ENCODE peak calls at places on chromosomes 12 and 14, in six cellular contexts. One of them, this sample, is unnamed.

GRCh38 chr12:32983968-32984367 is 87.4 kb upstream of the PKP2 start:
- DNase-seq in H54: no peak
- DNase-seq in transverse colon: no peak
- DNase-seq in adrenal gland: no peak
- DNase-seq in body of pancreas: no peak
- DNase-seq in NB4: peak
- DNase-seq in this sample: no peak

GRCh38 chr14:103361868-103362267 is 23.3 kb upstream of the MARK3 start:
- DNase-seq in NB4: peak
- DNase-seq in body of pancreas: no peak
- DNase-seq in adrenal gland: peak
- DNase-seq in H54: no peak
- DNase-seq in transverse colon: no peak
- DNase-seq in this sample: no peak

GRCh38 chr14:100666851-100667250 is 59.8 kb upstream of the DLK1 start:
- DNase-seq in H54: no peak
- DNase-seq in adrenal gland: no peak
- DNase-seq in transverse colon: no peak
- DNase-seq in body of pancreas: no peak
- DNase-seq in NB4: no peak
- DNase-seq in this sample: no peak

GRCh38 chr12:117100851-117101673 is 1.8 kb upstream of the TESC start:
- DNase-seq in adrenal gland: no peak
- DNase-seq in body of pancreas: peak
- DNase-seq in transverse colon: no peak
- DNase-seq in H54: no peak
- DNase-seq in NB4: peak
- DNase-seq in this sample: no peak

GRCh38 chr12:29073631-29074239 is 75.3 kb upstream of the FAR2 start:
- DNase-seq in NB4: peak
- DNase-seq in body of pancreas: no peak
- DNase-seq in adrenal gland: no peak
- DNase-seq in transverse colon: no peak
- DNase-seq in H54: no peak
- DNase-seq in this sample: no peak

GRCh38 chr14:33711761-33712160 is 239.1 kb downstream of the EGLN3 start:
- DNase-seq in adrenal gland: no peak
- DNase-seq in transverse colon: no peak
- DNase-seq in H54: no peak
- DNase-seq in NB4: no peak
- DNase-seq in body of pancreas: no peak
- DNase-seq in this sample: no peak

GRCh38 chr14:101082036-101082435 is 178.5 kb upstream of the RTL1 start:
- DNase-seq in H54: no peak
- DNase-seq in adrenal gland: no peak
- DNase-seq in body of pancreas: no peak
- DNase-seq in transverse colon: no peak
- DNase-seq in NB4: no peak
- DNase-seq in this sample: no peak

GRCh38 chr12:53595212-53595611 is 31.0 kb downstream of the ATF7 start:
- DNase-seq in NB4: no peak
- DNase-seq in adrenal gland: no peak
- DNase-seq in transverse colon: no peak
- DNase-seq in H54: no peak
- DNase-seq in body of pancreas: no peak
- DNase-seq in this sample: no peak

GRCh38 chr14:105925615-105926414 is 399.4 kb downstream of the TMEM121 start:
- DNase-seq in adrenal gland: no peak
- DNase-seq in body of pancreas: no peak
- DNase-seq in NB4: no peak
- DNase-seq in transverse colon: no peak
- DNase-seq in H54: no peak
- DNase-seq in this sample: no peak

GRCh38 chr14:105171004-105171673 is 2.6 kb upstream of the JAG2 start:
- DNase-seq in adrenal gland: no peak
- DNase-seq in NB4: no peak
- DNase-seq in H54: no peak
- DNase-seq in body of pancreas: peak
- DNase-seq in transverse colon: no peak
- DNase-seq in this sample: no peak

GRCh38 chr14:37122288-37122687 is 50.1 kb downstream of the SLC25A21 start:
- DNase-seq in adrenal gland: no peak
- DNase-seq in NB4: peak
- DNase-seq in body of pancreas: no peak
- DNase-seq in H54: peak
- DNase-seq in transverse colon: no peak
- DNase-seq in this sample: no peak

GRCh38 chr12:64269161-64269560 is 47.1 kb upstream of the KICS2 start:
- DNase-seq in adrenal gland: no peak
- DNase-seq in body of pancreas: no peak
- DNase-seq in NB4: no peak
- DNase-seq in transverse colon: no peak
- DNase-seq in H54: no peak
- DNase-seq in this sample: no peak

GRCh38 chr12:98895086-98895651 is 250.1 kb downstream of the APAF1 start:
- DNase-seq in H54: no peak
- DNase-seq in transverse colon: no peak
- DNase-seq in NB4: no peak
- DNase-seq in body of pancreas: peak
- DNase-seq in adrenal gland: peak
- DNase-seq in this sample: no peak

GRCh38 chr14:69695664-69696527 is 71.0 kb upstream of the SRSF5 start:
- DNase-seq in adrenal gland: no peak
- DNase-seq in transverse colon: peak
- DNase-seq in body of pancreas: peak
- DNase-seq in NB4: peak
- DNase-seq in H54: no peak
- DNase-seq in this sample: no peak

GRCh38 chr12:10098762-10099161 is at the start of gene CLEC1A:
- DNase-seq in body of pancreas: no peak
- DNase-seq in adrenal gland: no peak
- DNase-seq in NB4: no peak
- DNase-seq in H54: no peak
- DNase-seq in transverse colon: no peak
- DNase-seq in this sample: no peak
- TF ChIP-seq POLR2A in body of pancreas: peak
- TF ChIP-seq POLR2A in adrenal gland: no peak
- TF ChIP-seq POLR2A in NB4: no peak
- TF ChIP-seq POLR2A in H54: no peak
- TF ChIP-seq POLR2A in transverse colon: peak
- TF ChIP-seq POLR2A in this sample: no peak

GRCh38 chr12:57783861-57784260 is 1.3 kb downstream of the TSFM start:
- DNase-seq in adrenal gland: no peak
- DNase-seq in NB4: no peak
- DNase-seq in H54: no peak
- DNase-seq in body of pancreas: no peak
- DNase-seq in transverse colon: no peak
- DNase-seq in this sample: no peak

GRCh38 chr12:57783466-57783801 is 847 bp downstream of the TSFM start:
- DNase-seq in adrenal gland: no peak
- DNase-seq in NB4: no peak
- DNase-seq in body of pancreas: no peak
- DNase-seq in transverse colon: no peak
- DNase-seq in H54: no peak
- DNase-seq in this sample: no peak

GRCh38 chr12:57782243-57782607 is 362 bp upstream of the TSFM start:
- DNase-seq in H54: no peak
- DNase-seq in body of pancreas: no peak
- DNase-seq in transverse colon: no peak
- DNase-seq in adrenal gland: no peak
- DNase-seq in NB4: no peak
- DNase-seq in this sample: no peak

GRCh38 chr12:57781801-57782200 is 786 bp upstream of the TSFM start:
- DNase-seq in transverse colon: no peak
- DNase-seq in adrenal gland: no peak
- DNase-seq in NB4: no peak
- DNase-seq in body of pancreas: no peak
- DNase-seq in H54: no peak
- DNase-seq in this sample: no peak

DNA sequence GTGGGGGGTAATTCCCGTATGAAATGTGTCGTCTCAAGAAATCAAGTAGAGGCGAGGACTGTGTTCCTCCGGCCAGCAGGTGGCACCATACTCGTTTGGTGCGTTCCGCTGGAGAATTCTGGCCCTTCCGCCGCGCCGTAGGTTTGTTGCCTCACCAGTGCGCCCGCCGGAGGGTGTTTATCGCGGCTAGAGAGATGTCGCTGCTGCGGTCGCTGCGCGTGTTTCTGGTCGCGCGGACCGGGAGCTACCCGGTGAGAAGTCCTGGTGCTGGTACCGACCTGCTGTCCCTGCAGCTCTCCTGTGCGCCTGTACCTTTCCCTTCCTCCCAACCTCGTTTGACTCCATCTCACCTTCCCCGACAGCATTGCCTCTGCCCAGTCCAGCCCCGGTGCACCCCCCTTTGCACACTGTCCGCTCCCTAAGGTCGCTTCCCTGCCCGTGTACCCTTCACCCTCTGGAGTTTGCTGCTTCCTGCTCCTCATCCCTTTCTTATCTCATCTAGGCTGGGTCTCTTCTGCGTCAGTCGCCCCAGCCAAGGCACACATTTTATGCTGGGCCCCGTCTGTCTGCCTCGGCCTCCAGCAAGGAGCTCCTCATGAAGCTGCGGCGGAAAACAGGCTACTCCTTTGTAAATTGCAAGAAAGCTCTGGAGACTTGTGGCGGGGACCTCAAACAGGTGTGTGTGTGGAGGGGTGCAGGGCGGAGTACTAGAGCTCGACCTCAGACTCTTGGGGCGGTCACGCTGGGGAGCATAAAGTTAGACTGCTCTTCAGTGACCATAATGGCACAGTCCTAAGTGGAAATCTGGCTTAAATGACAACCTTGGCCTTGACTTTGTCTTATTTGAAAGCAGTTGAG is at the start of gene TSFM:
- DNase-seq in H54: peak
- DNase-seq in NB4: peak
- DNase-seq in transverse colon: peak
- DNase-seq in body of pancreas: peak
- DNase-seq in adrenal gland: peak
- DNase-seq in this sample: peak
- TF ChIP-seq POLR2A in H54: peak
- TF ChIP-seq POLR2A in NB4: peak
- TF ChIP-seq POLR2A in transverse colon: peak
- TF ChIP-seq POLR2A in body of pancreas: peak
- TF ChIP-seq POLR2A in adrenal gland: no peak
- TF ChIP-seq POLR2A in this sample: no peak

GRCh38 chr12:57001448-57001906 is 4.9 kb downstream of the ZBTB39 start:
- DNase-seq in transverse colon: peak
- DNase-seq in body of pancreas: peak
- DNase-seq in H54: peak
- DNase-seq in NB4: peak
- DNase-seq in adrenal gland: peak
- DNase-seq in this sample: no peak

GRCh38 chr12:57006809-57007475 is 596 bp upstream of the ZBTB39 start:
- DNase-seq in adrenal gland: no peak
- DNase-seq in body of pancreas: no peak
- DNase-seq in H54: no peak
- DNase-seq in transverse colon: no peak
- DNase-seq in NB4: no peak
- DNase-seq in this sample: no peak

GRCh38 chr12:57005980-57006808 is at the start of gene ZBTB39:
- DNase-seq in H54: peak
- DNase-seq in body of pancreas: peak
- DNase-seq in adrenal gland: peak
- DNase-seq in NB4: peak
- DNase-seq in transverse colon: peak
- DNase-seq in this sample: no peak

GRCh38 chr12:57003395-57003794 is 3.0 kb downstream of the ZBTB39 start:
- DNase-seq in adrenal gland: no peak
- DNase-seq in transverse colon: no peak
- DNase-seq in body of pancreas: no peak
- DNase-seq in H54: no peak
- DNase-seq in NB4: no peak
- DNase-seq in this sample: no peak

DNA sequence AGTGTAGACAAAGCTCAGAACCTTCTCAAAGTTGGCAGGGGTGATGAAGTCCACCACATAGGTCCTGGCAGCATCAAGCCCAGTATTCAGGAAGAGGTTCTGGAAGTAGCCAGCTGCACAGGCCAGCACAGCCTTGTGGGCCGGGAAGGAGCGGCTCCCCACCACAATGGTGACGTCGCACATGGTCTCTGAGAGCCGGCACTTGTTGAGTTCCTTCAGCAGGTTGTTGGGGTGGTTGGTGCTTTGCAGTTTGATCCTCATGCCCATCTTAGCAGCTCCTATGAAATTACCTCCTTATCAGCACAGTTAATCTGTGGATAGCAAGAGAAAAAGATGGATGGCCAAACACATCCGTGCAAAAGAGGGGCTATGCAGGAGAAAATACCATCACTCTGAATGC is 1.7 kb downstream of the ZBTB39 start:
- DNase-seq in adrenal gland: no peak
- DNase-seq in body of pancreas: no peak
- DNase-seq in NB4: no peak
- DNase-seq in H54: no peak
- DNase-seq in transverse colon: no peak
- DNase-seq in this sample: no peak
- TF ChIP-seq POLR2A in adrenal gland: no peak
- TF ChIP-seq POLR2A in body of pancreas: no peak
- TF ChIP-seq POLR2A in NB4: no peak
- TF ChIP-seq POLR2A in H54: no peak
- TF ChIP-seq POLR2A in transverse colon: no peak
- TF ChIP-seq POLR2A in this sample: no peak

DNA sequence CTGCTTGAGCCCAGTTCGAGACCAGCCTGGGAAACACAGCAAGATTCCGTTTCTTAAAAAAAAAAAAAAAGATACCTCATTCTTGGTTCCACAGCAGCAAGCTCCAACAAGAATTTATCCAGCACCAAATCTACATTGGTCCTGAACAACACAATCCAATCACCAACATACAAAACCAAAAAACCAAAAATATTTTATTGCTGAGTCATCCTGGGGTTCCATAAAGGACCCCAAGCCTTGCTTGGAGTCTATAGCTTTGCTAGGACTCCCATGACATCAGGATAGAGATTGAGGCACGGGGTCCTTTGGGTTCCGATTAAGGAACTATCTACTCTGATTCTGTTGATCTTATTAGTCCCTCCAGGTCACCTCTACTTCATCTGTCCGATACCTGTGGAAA is 7.7 kb downstream of the OSGEP start:
- DNase-seq in body of pancreas: no peak
- DNase-seq in adrenal gland: no peak
- DNase-seq in NB4: no peak
- DNase-seq in transverse colon: no peak
- DNase-seq in H54: no peak
- DNase-seq in this sample: no peak
- TF ChIP-seq POLR2A in body of pancreas: no peak
- TF ChIP-seq POLR2A in adrenal gland: no peak
- TF ChIP-seq POLR2A in NB4: no peak
- TF ChIP-seq POLR2A in transverse colon: no peak
- TF ChIP-seq POLR2A in H54: no peak
- TF ChIP-seq POLR2A in this sample: no peak

This sample was measured in esophagus squamous epithelium.